ENCODE peak calls at places on chromosome 2, in six cellular contexts. P, E, J, A, W and Z are unnamed samples.

GRCh38 chr2:207239222-207239674 is 73.5 kb upstream of the KLF7 start:
- DNase-seq in E (peak), J (no peak), A (no peak), W (no peak), P (no peak), Z (no peak)

GRCh38 chr2:9773905-9774239 is 69.4 kb upstream of the TAF1B start:
- DNase-seq in P (no peak), W (no peak), A (no peak), E (no peak), J (no peak), Z (no peak)

GRCh38 chr2:85189606-85190270 is 56.5 kb downstream of the TCF7L1 start:
- DNase-seq in W (no peak), P (no peak), E (no peak), A (no peak), J (no peak), Z (no peak)

GRCh38 chr2:226087505-226088365 is 688.2 kb downstream of the NYAP2 start:
- DNase-seq in P (no peak), A (no peak), E (no peak), J (no peak), W (no peak), Z (no peak)

GRCh38 chr2:226168496-226169160 is 631.0 kb downstream of the IRS1 start:
- DNase-seq in J (no peak), W (no peak), A (no peak), P (no peak), E (no peak), Z (no peak)

GRCh38 chr2:171319164-171319810 is 114.5 kb downstream of the METTL8 start:
- DNase-seq in P (no peak), J (peak), W (no peak), E (peak), A (no peak), Z (peak)

GRCh38 chr2:138356178-138356577 is 145.4 kb upstream of the SPOPL start:
- DNase-seq in A (no peak), E (peak), W (no peak), J (no peak), P (no peak), Z (no peak)

GRCh38 chr2:222292738-222293134 is 6.1 kb downstream of the PAX3 start:
- DNase-seq in P (no peak), W (no peak), J (no peak), A (no peak), E (no peak), Z (no peak)

GRCh38 chr2:119282966-119283511 is 59.4 kb downstream of the STEAP3 start:
- DNase-seq in P (no peak), E (peak), A (no peak), J (no peak), W (no peak), Z (no peak)

GRCh38 chr2:239749272-239749873 is 275.8 kb downstream of the NDUFA10 start:
- DNase-seq in W (no peak), E (no peak), J (no peak), A (peak), P (no peak), Z (no peak)

GRCh38 chr2:2830576-2830975 is 499.5 kb upstream of the MYT1L start:
- DNase-seq in W (no peak), J (peak), A (no peak), P (no peak), E (no peak), Z (no peak)

GRCh38 chr2:61793389-61793836 is 60.4 kb downstream of the FAM161A start:
- DNase-seq in A (peak), J (peak), E (peak), P (peak), W (peak), Z (peak)

GRCh38 chr2:217666338-217666737 is 336.5 kb downstream of the TNS1 start:
- DNase-seq in W (no peak), E (no peak), P (no peak), A (no peak), J (no peak), Z (peak)

GRCh38 chr2:69196327-69197117 is 183.5 kb downstream of the ANTXR1 start:
- DNase-seq in J (no peak), E (peak), W (no peak), A (no peak), P (no peak), Z (no peak)

GRCh38 chr2:102806250-102806837 is 44.5 kb downstream of the TMEM182 start:
- DNase-seq in W (peak), J (peak), E (peak), P (peak), A (no peak), Z (peak)

GRCh38 chr2:128608911-128609880 is 290.5 kb upstream of the HS6ST1 start:
- DNase-seq in A (peak), E (no peak), P (no peak), J (no peak), W (no peak), Z (no peak)

GRCh38 chr2:96875498-96876035 is 5.7 kb upstream of the SEMA4C start:
- DNase-seq in J (no peak), A (no peak), P (no peak), W (peak), E (no peak), Z (no peak)

GRCh38 chr2:119810039-119810630 is 50.4 kb downstream of the PTPN4 start:
- DNase-seq in P (no peak), W (no peak), J (no peak), A (no peak), E (no peak), Z (no peak)

GRCh38 chr2:38128653-38129052 is 52.7 kb upstream of the CYP1B1 start:
- DNase-seq in E (peak), W (no peak), P (no peak), A (no peak), J (no peak), Z (peak)

GRCh38 chr2:191979221-191979730 is 132.4 kb upstream of the CAVIN2 start:
- DNase-seq in J (no peak), A (no peak), P (no peak), E (no peak), W (no peak), Z (no peak)

GRCh38 chr2:99802730-99803129 is 312.9 kb upstream of the REV1 start:
- DNase-seq in A (no peak), J (no peak), P (no peak), E (no peak), W (no peak), Z (no peak)

GRCh38 chr2:27627963-27628766 is 647 bp downstream of the CCDC121 start:
- DNase-seq in W (no peak), J (no peak), A (peak), P (no peak), E (peak), Z (no peak)

GRCh38 chr2:215401896-215402379 is 33.9 kb downstream of the FN1 start:
- DNase-seq in E (peak), A (no peak), J (no peak), W (no peak), P (no peak), Z (no peak)

GRCh38 chr2:127100261-127101047 is 6.5 kb downstream of the BIN1 start:
- DNase-seq in E (no peak), W (no peak), J (no peak), P (no peak), A (peak), Z (no peak)

GRCh38 chr2:183709829-183710228 is 585.6 kb downstream of the NUP35 start:
- DNase-seq in E (no peak), J (peak), P (no peak), A (no peak), W (no peak), Z (no peak)
- TF ChIP-seq CTCF in E (no peak), J (peak), P (no peak), A (no peak), W (no peak), Z (no peak)

DNA sequence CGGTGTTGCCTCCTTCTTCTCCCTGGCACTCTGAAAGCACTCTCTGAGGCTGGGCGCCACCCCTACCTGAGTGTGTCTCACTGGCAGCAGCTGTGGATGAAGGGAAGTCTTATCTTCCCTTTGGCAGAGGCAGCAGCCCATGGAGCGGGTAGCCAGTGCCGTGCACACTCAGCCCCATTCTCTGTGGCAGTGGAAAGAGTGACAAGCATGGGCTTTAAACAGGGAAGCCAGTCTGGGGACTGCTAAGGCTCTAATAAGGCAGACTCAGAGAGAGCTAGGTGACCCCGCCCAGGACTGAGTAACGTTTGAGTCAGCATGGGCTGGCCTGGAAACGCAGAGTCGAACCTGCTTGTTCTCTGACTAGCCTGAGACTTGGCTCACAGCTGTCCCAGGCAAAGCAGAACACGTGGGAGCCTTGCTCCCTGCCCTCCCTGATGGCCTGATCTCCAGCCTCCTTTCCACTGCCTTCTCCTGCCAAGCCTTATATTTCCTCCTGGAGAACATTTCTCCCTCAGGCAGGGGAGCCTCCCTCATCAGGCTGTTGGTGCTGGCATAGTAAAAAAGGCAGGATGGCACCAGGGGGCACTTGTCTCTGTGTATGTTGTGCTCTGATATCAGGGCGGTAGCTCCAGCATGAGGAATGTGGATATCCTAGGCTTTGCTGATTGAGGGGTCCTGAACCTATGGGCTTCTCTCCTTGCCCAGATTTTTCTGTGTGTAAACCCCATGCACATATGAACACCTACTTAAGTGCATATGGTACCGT is 93.9 kb upstream of the LGALSL start:
- DNase-seq in E (peak), W (no peak), J (peak), A (peak), P (no peak), Z (peak)
- TF ChIP-seq CTCF in E (peak), W (no peak), J (no peak), A (no peak), P (no peak), Z (no peak)

GRCh38 chr2:241734208-241734466 is 293 bp upstream of the D2HGDH start:
- DNase-seq in A (no peak), P (no peak), E (no peak), W (no peak), J (no peak), Z (no peak)
- TF ChIP-seq CTCF in A (no peak), P (no peak), E (no peak), W (no peak), J (peak), Z (no peak)

GRCh38 chr2:25170888-25171287 is 2.5 kb upstream of the POMC start:
- DNase-seq in P (no peak), A (no peak), W (no peak), J (no peak), E (no peak), Z (no peak)
- TF ChIP-seq CTCF in P (peak), A (no peak), W (no peak), J (no peak), E (no peak), Z (no peak)

GRCh38 chr2:95031076-95031725 is 5.7 kb downstream of the MAL start:
- DNase-seq in A (no peak), J (no peak), W (no peak), P (no peak), E (no peak), Z (no peak)

GRCh38 chr2:95031726-95032116 is 6.2 kb downstream of the MAL start:
- DNase-seq in A (no peak), P (no peak), E (no peak), J (no peak), W (no peak), Z (no peak)

GRCh38 chr2:95032341-95032740 is 6.8 kb downstream of the MAL start:
- DNase-seq in A (no peak), W (no peak), E (no peak), J (no peak), P (no peak), Z (no peak)

GRCh38 chr2:95029898-95030341 is 4.4 kb downstream of the MAL start:
- DNase-seq in W (no peak), E (no peak), J (no peak), A (no peak), P (no peak), Z (no peak)

GRCh38 chr2:95030496-95030895 is 5.0 kb downstream of the MAL start:
- DNase-seq in E (no peak), W (no peak), J (no peak), A (no peak), P (no peak), Z (no peak)
- TF ChIP-seq CTCF in E (no peak), W (no peak), J (no peak), A (no peak), P (no peak), Z (no peak)